ENCODE peak calls at places on chromosomes 13 and 19, in four cellular contexts. L, M, K and Q are unnamed samples.

GRCh38 chr13:50319603-50320296 is 304.5 kb downstream of the KCNRG start:
- DNase-seq in L (no peak), M (peak; percentile 54), K (no peak), Q (no peak)

GRCh38 chr19:18663940-18664530 is 19.4 kb upstream of the CRTC1 start:
- DNase-seq in L (no peak), M (no peak), K (no peak), Q (no peak)

GRCh38 chr13:45086484-45086883 is 33.8 kb upstream of the GTF2F2 start:
- DNase-seq in L (no peak), M (no peak), K (no peak), Q (no peak)

GRCh38 chr13:27559714-27560113 is 60.6 kb downstream of the LNX2 start:
- DNase-seq in L (no peak), M (no peak), K (no peak), Q (no peak)

GRCh38 chr19:49654581-49654980 is 11.1 kb downstream of the IRF3 start:
- DNase-seq in L (no peak), M (no peak), K (no peak), Q (no peak)

GRCh38 chr19:48489608-48490216 is 20.5 kb downstream of the CYTH2 start:
- DNase-seq in L (peak; percentile 60), M (peak; percentile 72), K (peak; percentile 87), Q (no peak)

GRCh38 chr19:2446390-2446789 is 10.4 kb downstream of the LMNB2 start:
- DNase-seq in L (no peak), M (no peak), K (no peak), Q (no peak)

GRCh38 chr19:6057651-6058365 is 52.5 kb downstream of the RFX2 start:
- DNase-seq in L (no peak), M (peak; percentile 47), K (no peak), Q (no peak)

GRCh38 chr13:37074703-37075102 is 15.2 kb upstream of the SUPT20H start:
- DNase-seq in L (peak; percentile 8), M (no peak), K (peak; percentile 48), Q (no peak)

GRCh38 chr13:100826441-100826840 is 151.8 kb upstream of the TMTC4 start:
- DNase-seq in L (no peak), M (no peak), K (no peak), Q (no peak)

GRCh38 chr13:40351537-40352384 is 314.7 kb downstream of the FOXO1 start:
- DNase-seq in L (no peak), M (no peak), K (no peak), Q (no peak)

GRCh38 chr19:48991823-48992570 is 1.1 kb downstream of the GYS1 start:
- DNase-seq in L (no peak), M (no peak), K (peak; percentile 64), Q (no peak)

GRCh38 chr13:88925954-88926353 is 1254.8 kb downstream of the SLITRK5 start:
- DNase-seq in L (no peak), M (no peak), K (no peak), Q (no peak)

GRCh38 chr13:37910790-37911189 is 41.2 kb upstream of the TRPC4 start:
- DNase-seq in L (no peak), M (no peak), K (no peak), Q (no peak)

GRCh38 chr19:5559804-5560133 is 8.0 kb downstream of the TINCR start:
- DNase-seq in L (no peak), M (no peak), K (no peak), Q (no peak)

GRCh38 chr13:112059457-112060317 is 7.3 kb upstream of the SOX1 start:
- DNase-seq in L (no peak), M (no peak), K (no peak), Q (no peak)

GRCh38 chr19:18456279-18456678 is 18.3 kb upstream of the ISYNA1 start:
- DNase-seq in L (no peak), M (no peak), K (no peak), Q (no peak)

GRCh38 chr13:20074956-20075355 is 85.9 kb downstream of the GJA3 start:
- DNase-seq in L (no peak), M (no peak), K (no peak), Q (no peak)

GRCh38 chr13:43431279-43431678 is 355.5 kb downstream of the ENOX1 start:
- DNase-seq in L (no peak), M (no peak), K (peak; percentile 32), Q (no peak)

GRCh38 chr19:14979498-14980255 is at the start of gene SLC1A6:
- DNase-seq in L (no peak), M (no peak), K (peak; percentile 83), Q (no peak)

GRCh38 chr19:1172353-1173159 is 1.5 kb downstream of the SBNO2 start:
- DNase-seq in L (no peak), M (peak; percentile 71), K (no peak), Q (no peak)

GRCh38 chr13:99158846-99159245 is 41.8 kb upstream of the UBAC2 start:
- DNase-seq in L (no peak), M (no peak), K (no peak), Q (no peak)

GRCh38 chr19:42402376-42403116 is 12.4 kb upstream of the CNFN start:
- DNase-seq in L (no peak), M (no peak), K (no peak), Q (no peak)

GRCh38 chr19:45592366-45592765 is 7.8 kb upstream of the OPA3 start:
- DNase-seq in L (no peak), M (no peak), K (no peak), Q (no peak)

GRCh38 chr13:45545686-45546409 is 69.7 kb downstream of the ERICH6B start:
- DNase-seq in L (no peak), M (no peak), K (no peak), Q (no peak)

GRCh38 chr13:73945371-73945770 is 188.8 kb downstream of the KLF12 start:
- DNase-seq in L (no peak), M (no peak), K (no peak), Q (no peak)

GRCh38 chr13:73198888-73199497 is 140.2 kb downstream of the KLF5 start:
- DNase-seq in L (no peak), M (no peak), K (no peak), Q (no peak)

GRCh38 chr13:79870766-79871165 is 389.8 kb downstream of the NDFIP2 start:
- DNase-seq in L (no peak), M (no peak), K (no peak), Q (no peak)

GRCh38 chr13:43802511-43802910 is 15.7 kb upstream of the ENOX1 start:
- DNase-seq in L (no peak), M (no peak), K (no peak), Q (no peak)

GRCh38 chr13:97221989-97222700 is at the start of gene MBNL2:
- DNase-seq in L (peak; percentile 81), M (peak; percentile 90), K (peak; percentile 80), Q (peak; percentile 79)

GRCh38 chr19:42006569-42006968 is 12.5 kb upstream of the ATP1A3 start:
- DNase-seq in L (no peak), M (no peak), K (no peak), Q (no peak)

GRCh38 chr13:112177459-112177858 is 110.5 kb downstream of the SOX1 start:
- DNase-seq in L (no peak), M (no peak), K (no peak), Q (no peak)

GRCh38 chr13:96086736-96087135 is 3.2 kb upstream of the HS6ST3 start:
- DNase-seq in L (no peak), M (no peak), K (no peak), Q (no peak)

GRCh38 chr13:107233541-107233940 is 665.6 kb upstream of the ARGLU1 start:
- DNase-seq in L (no peak), M (no peak), K (no peak), Q (no peak)

GRCh38 chr19:45768644-45769053 is 403 bp downstream of the SIX5 start:
- DNase-seq in L (no peak), M (no peak), K (peak; percentile 51), Q (no peak)

GRCh38 chr19:38310986-38311385 is 4.8 kb downstream of the YIF1B start:
- DNase-seq in L (no peak), M (no peak), K (no peak), Q (no peak)

GRCh38 chr19:47239152-47239551 is 8.2 kb upstream of the BBC3 start:
- DNase-seq in L (no peak), M (no peak), K (peak; percentile 58), Q (no peak)
- H3K27ac ChIP-seq in L (no peak overlapping the region), M (peak overlapping the region; percentile 17), K (no peak overlapping the region), Q (no peak overlapping the region)

DNA sequence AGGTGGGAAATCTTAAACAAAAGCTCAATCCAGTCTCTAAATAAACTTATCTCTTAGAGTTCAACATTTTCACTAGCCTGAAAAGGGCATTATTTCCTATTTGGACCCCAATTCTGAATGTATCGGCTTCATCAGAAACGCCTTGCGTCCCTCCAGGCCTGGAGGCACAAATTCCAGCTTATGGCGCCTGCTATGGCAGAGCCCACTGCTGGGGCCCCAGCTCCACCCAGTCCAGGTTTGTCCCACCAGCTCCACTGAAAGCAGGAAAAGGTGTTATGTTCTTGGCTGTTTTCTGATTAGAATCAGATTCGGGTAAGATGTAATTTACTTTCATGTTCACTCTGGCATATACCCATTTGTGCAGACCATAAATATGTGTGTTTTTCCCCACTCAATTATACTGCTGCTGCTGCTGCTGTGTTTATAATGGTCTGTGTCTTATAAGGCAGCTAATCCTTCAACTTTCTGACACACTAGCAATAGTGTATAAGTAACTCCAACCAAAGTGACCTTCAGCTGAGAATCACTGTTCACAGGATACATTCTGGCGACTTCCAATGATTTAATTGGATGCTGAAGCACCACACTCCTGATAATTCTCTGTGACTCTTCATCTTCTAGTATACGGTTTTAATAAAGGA is 6.4 kb downstream of the IRS2 start:
- DNase-seq in L (no peak), M (no peak), K (no peak), Q (no peak)
- H3K4me3 ChIP-seq in L (no peak overlapping the region), M (peak overlapping the region; percentile 48), K (peak overlapping the region; percentile 44), Q (peak overlapping the region; percentile 91)

DNA sequence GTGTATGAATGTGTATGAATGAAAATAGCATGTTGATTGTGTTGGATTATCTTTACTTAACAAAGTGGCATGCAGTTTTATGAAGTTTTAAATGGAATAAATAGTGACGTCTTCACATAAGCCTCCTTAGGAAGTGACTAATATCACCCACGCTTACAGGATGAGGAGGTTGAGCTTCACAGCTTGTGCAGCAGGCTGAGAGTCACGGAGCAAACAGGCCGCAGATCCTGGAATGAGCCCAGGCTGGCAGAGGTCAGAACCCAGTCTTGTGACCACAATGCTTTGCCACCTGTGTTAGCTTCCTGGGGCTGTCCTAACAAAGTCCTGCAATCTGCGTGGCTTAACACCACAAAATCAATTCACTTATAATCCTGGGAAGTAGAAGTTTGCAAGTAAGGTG is 20.8 kb downstream of the LAIR2 start:
- DNase-seq in L (no peak), M (no peak), K (no peak), Q (no peak)
- TF ChIP-seq POLR2AphosphoS5 in L (no peak), M (no peak), K (no peak), Q (no peak)

GRCh38 chr19:36027696-36028095 is 5.0 kb downstream of the CLIP3 start:
- DNase-seq in L (no peak), M (no peak), K (no peak), Q (no peak)

GRCh38 chr19:36026091-36026876 is 6.4 kb downstream of the CLIP3 start:
- DNase-seq in L (no peak), M (no peak), K (no peak), Q (no peak)

GRCh38 chr19:36028313-36029041 is 4.2 kb downstream of the CLIP3 start:
- DNase-seq in L (no peak), M (no peak), K (no peak), Q (no peak)

GRCh38 chr19:36023432-36023831 is 9.2 kb downstream of the CLIP3 start:
- DNase-seq in L (no peak), M (no peak), K (no peak), Q (no peak)

GRCh38 chr19:36025541-36025940 is 7.1 kb downstream of the CLIP3 start:
- DNase-seq in L (no peak), M (no peak), K (no peak), Q (no peak)
- H3K27ac ChIP-seq in L (no peak overlapping the region), M (no peak overlapping the region), K (no peak overlapping the region), Q (no peak overlapping the region)

GRCh38 chr19:4389511-4390016 is 10.8 kb downstream of the SH3GL1 start:
- DNase-seq in L (no peak), M (no peak), K (no peak), Q (no peak)
- H3K4me3 ChIP-seq in L (no peak overlapping the region), M (no peak overlapping the region), K (peak overlapping the region; percentile 46), Q (no peak overlapping the region)